ENCODE peak calls at places on chromosomes 6 and 20, in five cellular contexts. F is lower leg skin, A is HCT116, H is epithelial cell of esophagus, Z is PC-3. K is an unnamed sample.
A peak's percentile ranks its signal among the peaks of the same experiment; 100 is the strongest.

GRCh38 chr6:30489081-30490030 is at the start of gene HLA-E:
- DNase-seq in F (peak; percentile 98), A (peak; percentile 99), H (peak; percentile 100), Z (peak; percentile 99), K (peak; percentile 99)

GRCh38 chr20:38133680-38134426 is 31.2 kb downstream of the TGM2 start:
- DNase-seq in F (peak; percentile 42), A (no peak), H (no peak), Z (no peak), K (no peak)

GRCh38 chr20:40578961-40579360 is 110.1 kb downstream of the MAFB start:
- DNase-seq in F (no peak), A (no peak), H (no peak), Z (no peak), K (no peak)

GRCh38 chr6:119390276-119390793 is 40.8 kb upstream of the MAN1A1 start:
- DNase-seq in F (no peak), A (no peak), H (peak; percentile 8), Z (no peak), K (no peak)

GRCh38 chr6:44105146-44105545 is 22.1 kb downstream of the MRPL14 start:
- DNase-seq in F (no peak), A (no peak), H (no peak), Z (no peak), K (no peak)

GRCh38 chr6:2542858-2543218 is 207.9 kb downstream of the MYLK4 start:
- DNase-seq in F (no peak), A (no peak), H (peak; percentile 85), Z (peak; percentile 54), K (peak; percentile 55)

GRCh38 chr20:47392015-47392720 is 35.7 kb upstream of the ZMYND8 start:
- DNase-seq in F (no peak), A (peak; percentile 81), H (peak; percentile 99), Z (peak; percentile 99), K (peak; percentile 89)

GRCh38 chr6:107488174-107488874 is 1.6 kb upstream of the SOBP start:
- DNase-seq in F (no peak), A (no peak), H (no peak), Z (no peak), K (no peak)

GRCh38 chr6:112382778-112383177 is 35.6 kb downstream of the RFPL4B start:
- DNase-seq in F (no peak), A (no peak), H (no peak), Z (no peak), K (no peak)

GRCh38 chr6:143754204-143754603 is 76.4 kb downstream of the PHACTR2 start:
- DNase-seq in F (no peak), A (no peak), H (no peak), Z (no peak), K (no peak)

GRCh38 chr6:141475269-141475668 is 657.5 kb upstream of the GJE1 start:
- DNase-seq in F (no peak), A (no peak), H (peak; percentile 7), Z (no peak), K (no peak)

GRCh38 chr6:15444881-15445280 is 199.0 kb downstream of the JARID2 start:
- DNase-seq in F (peak; percentile 43), A (peak; percentile 16), H (no peak), Z (peak; percentile 51), K (no peak)

GRCh38 chr6:28161410-28162079 is 19.9 kb downstream of the ZKSCAN8 start:
- DNase-seq in F (peak; percentile 87), A (no peak), H (peak; percentile 78), Z (no peak), K (no peak)

GRCh38 chr6:27593861-27594260 is 121.0 kb upstream of the ZNF184 start:
- DNase-seq in F (no peak), A (no peak), H (no peak), Z (no peak), K (no peak)

GRCh38 chr6:50819906-50820589 is 1.4 kb downstream of the TFAP2B start:
- DNase-seq in F (peak; percentile 84), A (no peak), H (no peak), Z (no peak), K (no peak)

GRCh38 chr6:168154263-168154917 is 75.4 kb upstream of the FRMD1 start:
- DNase-seq in F (peak; percentile 70), A (no peak), H (no peak), Z (no peak), K (no peak)

GRCh38 chr20:48332555-48332954 is 495.2 kb downstream of the PREX1 start:
- DNase-seq in F (no peak), A (no peak), H (no peak), Z (peak; percentile 91), K (no peak)

GRCh38 chr6:143061597-143062385 is 1.1 kb downstream of the AIG1 start:
- DNase-seq in F (no peak), A (no peak), H (no peak), Z (no peak), K (no peak)

GRCh38 chr20:43959079-43959919 is 44.6 kb downstream of the TOX2 start:
- DNase-seq in F (peak; percentile 70), A (no peak), H (no peak), Z (peak; percentile 19), K (no peak)

GRCh38 chr20:46580613-46581012 is 30.2 kb upstream of the OCSTAMP start:
- DNase-seq in F (peak; percentile 7), A (no peak), H (peak; percentile 22), Z (no peak), K (no peak)

GRCh38 chr6:136031982-136032381 is 180.5 kb downstream of the PDE7B start:
- DNase-seq in F (no peak), A (peak; percentile 6), H (peak; percentile 55), Z (peak; percentile 44), K (no peak)

GRCh38 chr6:13661647-13662046 is 46.5 kb downstream of the NOL7 start:
- DNase-seq in F (no peak), A (no peak), H (no peak), Z (no peak), K (no peak)

GRCh38 chr6:116476021-116476678 is 15.0 kb downstream of the CALHM6 start:
- DNase-seq in F (no peak), A (no peak), H (no peak), Z (no peak), K (no peak)

GRCh38 chr6:166514196-166514595 is 72.3 kb downstream of the RAMACL start:
- DNase-seq in F (peak; percentile 59), A (no peak), H (no peak), Z (no peak), K (no peak)
- TF ChIP-seq CTCF in F (no peak), A (peak; percentile 21), H (no peak), Z (peak; percentile 35), K (peak; percentile 1)

DNA sequence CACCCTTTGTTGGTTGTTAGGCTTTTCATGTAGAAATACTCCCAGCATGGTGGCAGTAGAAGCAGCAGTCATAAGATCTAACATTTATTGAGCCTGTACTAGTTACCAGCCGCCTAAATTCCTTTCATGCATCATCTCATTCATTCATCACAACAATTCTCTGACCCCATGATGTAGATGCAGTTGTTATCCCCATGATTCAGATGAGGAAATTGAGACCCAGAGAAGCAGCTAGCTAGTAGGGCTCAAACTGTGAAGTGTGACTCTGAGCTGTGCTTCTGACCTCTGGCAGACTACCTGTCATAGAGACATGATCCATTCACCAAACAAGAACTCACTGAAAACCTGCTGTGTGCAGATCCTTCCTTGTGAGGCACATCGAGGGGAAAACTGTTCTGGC is 16.9 kb downstream of the RREB1 start:
- DNase-seq in F (no peak), A (no peak), H (peak; percentile 66), Z (no peak), K (no peak)
- H3K4me3 ChIP-seq in F (no peak overlapping the region), A (no peak overlapping the region), H (no peak overlapping the region), Z (no peak overlapping the region), K (no peak overlapping the region)

GRCh38 chr6:153963352-153963751 is 75.7 kb upstream of the OPRM1 start:
- DNase-seq in F (no peak), A (no peak), H (no peak), Z (no peak), K (no peak)
- TF ChIP-seq CTCF in F (no peak), A (peak; percentile 29), H (no peak), Z (no peak), K (no peak)

DNA sequence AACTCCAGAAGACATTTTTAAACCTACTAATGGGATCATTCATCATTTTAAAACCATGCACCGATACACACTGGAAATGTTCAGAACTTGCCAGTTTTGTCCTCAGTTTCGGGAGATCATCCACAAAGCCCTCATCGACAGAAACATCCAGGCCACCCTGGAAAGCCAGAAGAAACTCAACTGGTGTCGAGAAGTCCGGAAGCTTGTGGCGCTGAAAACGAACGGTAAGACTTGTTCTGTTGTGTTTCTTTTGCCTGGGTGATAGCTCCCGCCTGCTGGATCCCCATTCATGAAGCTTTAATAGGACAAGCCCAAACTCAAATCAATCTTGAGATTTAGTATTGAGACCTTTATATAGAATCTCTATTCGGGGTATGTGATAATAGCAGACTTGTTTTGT is 4.2 kb downstream of the TNFAIP3 start:
- DNase-seq in F (no peak), A (no peak), H (peak; percentile 30), Z (no peak), K (no peak)
- H3K4me3 ChIP-seq in F (no peak overlapping the region), A (no peak overlapping the region), H (peak overlapping the region; percentile 32), Z (no peak overlapping the region), K (peak overlapping the region; percentile 91)

DNA sequence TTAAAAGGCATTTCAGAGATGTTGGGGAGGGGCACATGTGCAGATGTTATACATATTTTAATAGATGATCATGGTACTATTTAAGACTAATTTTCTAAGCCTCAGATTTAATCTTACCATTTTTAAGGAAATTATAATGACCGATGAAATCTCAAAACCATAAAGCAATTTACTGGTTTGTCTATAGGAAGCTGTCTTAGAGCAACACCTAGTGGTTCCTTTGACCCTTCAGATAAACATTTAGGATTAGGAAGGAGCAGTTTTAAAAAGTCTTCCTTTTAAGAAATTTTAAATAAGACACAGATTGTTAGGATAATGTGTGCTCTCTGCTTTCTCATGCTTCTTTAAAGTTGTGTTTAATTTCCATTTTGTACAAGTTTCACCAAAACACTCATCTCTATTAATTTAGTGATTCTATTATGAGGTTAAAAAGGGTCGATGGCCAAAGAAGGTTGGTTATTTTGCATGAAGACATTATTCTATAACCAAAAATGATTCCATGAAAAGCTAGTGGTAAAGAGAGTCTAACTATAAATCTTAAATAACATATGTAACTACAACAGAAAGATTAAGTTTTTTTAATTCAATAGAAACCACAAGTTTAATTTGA is 376.4 kb downstream of the HACE1 start:
- DNase-seq in F (no peak), A (peak; percentile 15), H (peak; percentile 40), Z (peak; percentile 44), K (no peak)
- TF ChIP-seq CTCF in F (no peak), A (peak; percentile 56), H (peak; percentile 37), Z (peak; percentile 67), K (no peak)

GRCh38 chr6:18339599-18339998 is 47.6 kb upstream of the RNF144B start:
- DNase-seq in F (no peak), A (no peak), H (no peak), Z (no peak), K (no peak)

GRCh38 chr6:18343741-18344140 is 43.4 kb upstream of the RNF144B start:
- DNase-seq in F (no peak), A (no peak), H (peak; percentile 92), Z (peak; percentile 73), K (no peak)

GRCh38 chr6:18340781-18341551 is 46.2 kb upstream of the RNF144B start:
- DNase-seq in F (no peak), A (no peak), H (peak; percentile 96), Z (no peak), K (no peak)

GRCh38 chr6:18342223-18342622 is 44.9 kb upstream of the RNF144B start:
- DNase-seq in F (no peak), A (no peak), H (peak; percentile 98), Z (no peak), K (no peak)
- H3K4me3 ChIP-seq in F (no peak overlapping the region), A (no peak overlapping the region), H (no peak overlapping the region), Z (no peak overlapping the region), K (no peak overlapping the region)